ENCODE peak calls at places on chromosome 1, in nine cellular contexts. Q is activated naive CD4-positive, alpha-beta T cell; R is T-helper 1 cell; S is posterior vena cava; L is GM04504; Z is MV-4-11; W is NCI-H2081; H is psoas muscle; U is coronary artery. K is an unnamed sample.
A peak's percentile ranks its signal among the peaks of the same experiment; 100 is the strongest.

GRCh38 chr1:155139895-155140629 is at the start of gene DPM3:
- DNase-seq in Q (peak; percentile 83), R (peak; percentile 70), S (peak; percentile 97), L (peak; percentile 31), Z (peak; percentile 74), W (peak; percentile 91), H (peak; percentile 95), U (peak; percentile 92), K (peak; percentile 69)

GRCh38 chr1:29124366-29125236 is 898 bp upstream of the TMEM200B start:
- DNase-seq in Q (peak; percentile 43), R (no peak), S (peak; percentile 96), L (peak; percentile 58), Z (no peak), W (no peak), H (peak; percentile 86), U (peak; percentile 93), K (no peak)

GRCh38 chr1:179177182-179177581 is 52.3 kb downstream of the ABL2 start:
- DNase-seq in Q (no peak), R (no peak), S (no peak), L (peak; percentile 52), Z (no peak), W (no peak), H (peak; percentile 57), U (no peak), K (no peak)

GRCh38 chr1:238581332-238581731 is 690.6 kb upstream of the ZP4 start:
- DNase-seq in Q (no peak), R (no peak), S (no peak), L (peak; percentile 4), Z (no peak), W (no peak), H (no peak), U (no peak), K (no peak)

GRCh38 chr1:20058531-20058930 is 11.5 kb upstream of the PLA2G5 start:
- DNase-seq in Q (no peak), R (no peak), S (no peak), L (peak; percentile 63), Z (peak; percentile 94), W (no peak), H (no peak), U (no peak), K (no peak)

GRCh38 chr1:23651069-23651808 is 40.4 kb upstream of the RPL11 start:
- DNase-seq in Q (no peak), R (no peak), S (peak; percentile 89), L (no peak), Z (no peak), W (no peak), H (peak; percentile 81), U (no peak), K (no peak)

GRCh38 chr1:6121651-6122370 is 58.3 kb downstream of the CHD5 start:
- DNase-seq in Q (no peak), R (no peak), S (no peak), L (no peak), Z (no peak), W (no peak), H (no peak), U (no peak), K (no peak)

GRCh38 chr1:201903135-201903534 is 14.4 kb downstream of the SHISA4 start:
- DNase-seq in Q (no peak), R (no peak), S (peak; percentile 87), L (no peak), Z (no peak), W (no peak), H (peak; percentile 77), U (peak; percentile 94), K (no peak)

GRCh38 chr1:204153667-204154066 is 1.8 kb upstream of the ETNK2 start:
- DNase-seq in Q (no peak), R (no peak), S (peak; percentile 43), L (no peak), Z (no peak), W (no peak), H (no peak), U (no peak), K (no peak)

GRCh38 chr1:167121375-167122120 is 27.7 kb downstream of the STYXL2 start:
- DNase-seq in Q (peak; percentile 27), R (no peak), S (peak; percentile 82), L (no peak), Z (no peak), W (no peak), H (peak; percentile 67), U (no peak), K (no peak)

GRCh38 chr1:43944860-43945259 is 1.9 kb upstream of the IPO13 start:
- DNase-seq in Q (no peak), R (no peak), S (no peak), L (no peak), Z (no peak), W (no peak), H (no peak), U (no peak), K (no peak)

GRCh38 chr1:214550339-214551051 is 907 bp downstream of the PTPN14 start:
- DNase-seq in Q (no peak), R (no peak), S (no peak), L (no peak), Z (no peak), W (no peak), H (no peak), U (no peak), K (no peak)

GRCh38 chr1:54857741-54858665 is 29.0 kb downstream of the DHCR24 start:
- DNase-seq in Q (no peak), R (no peak), S (no peak), L (no peak), Z (peak; percentile 73), W (no peak), H (peak; percentile 58), U (no peak), K (no peak)